ENCODE peak calls at places on chromosome 9, in eight cellular contexts. T is A549, C is HL-60, B is cardiac muscle cell, I is GM12864, W is left ventricle myocardium inferior, R is GM12865, K is adrenal gland. O is an unnamed sample.

GRCh38 chr9:100126423-100126822 is 27.4 kb downstream of the INVS start:
- DNase-seq in K (no peak), W (no peak), I (no peak), B (no peak), R (no peak), C (no peak), T (no peak), O (no peak)

GRCh38 chr9:38440511-38440910 is 16.3 kb upstream of the IGFBPL1 start:
- DNase-seq in T (no peak), B (no peak), I (no peak), K (no peak), R (no peak), C (no peak), W (no peak), O (no peak)

GRCh38 chr9:137279741-137280477 is 2.4 kb downstream of the TOR4A start:
- DNase-seq in R (no peak), W (no peak), C (no peak), I (no peak), T (no peak), B (no peak), K (no peak), O (no peak)

GRCh38 chr9:34986541-34987047 is 3.0 kb upstream of the DNAJB5 start:
- DNase-seq in T (no peak), R (peak), B (peak), C (peak), W (peak), K (peak), I (no peak), O (no peak)

GRCh38 chr9:79572891-79573696 is 1.3 kb downstream of the TLE4 start:
- DNase-seq in W (peak), R (peak), C (no peak), T (peak), K (peak), B (peak), I (no peak), O (no peak)

GRCh38 chr9:83623634-83623991 is 670 bp downstream of the IDNK start:
- DNase-seq in C (no peak), W (no peak), T (no peak), R (peak), K (no peak), I (no peak), B (peak), O (no peak)

GRCh38 chr9:70600479-70600878 is 186.0 kb upstream of the KLF9 start:
- DNase-seq in I (no peak), B (peak), T (no peak), W (peak), R (no peak), C (no peak), K (peak), O (no peak)

GRCh38 chr9:128304151-128304970 is 17.9 kb downstream of the TRUB2 start:
- DNase-seq in T (no peak), C (no peak), K (peak), R (no peak), W (no peak), B (no peak), I (no peak), O (no peak)

GRCh38 chr9:69380811-69381210 is 55.8 kb downstream of the ENTREP1 start:
- DNase-seq in I (no peak), W (no peak), K (no peak), B (no peak), C (no peak), T (no peak), R (no peak), O (peak)

GRCh38 chr9:27339661-27340295 is 42.8 kb upstream of the EQTN start:
- DNase-seq in I (no peak), T (no peak), K (no peak), B (no peak), R (no peak), W (no peak), C (no peak), O (no peak)

GRCh38 chr9:98101868-98102273 is 17.2 kb downstream of the TRIM14 start:
- DNase-seq in I (peak), W (no peak), K (peak), C (peak), T (no peak), B (no peak), R (peak), O (no peak)

GRCh38 chr9:134641989-134642384 is 384 bp downstream of the COL5A1 start:
- DNase-seq in T (no peak), I (no peak), K (no peak), R (no peak), W (no peak), C (no peak), B (no peak), O (no peak)

DNA sequence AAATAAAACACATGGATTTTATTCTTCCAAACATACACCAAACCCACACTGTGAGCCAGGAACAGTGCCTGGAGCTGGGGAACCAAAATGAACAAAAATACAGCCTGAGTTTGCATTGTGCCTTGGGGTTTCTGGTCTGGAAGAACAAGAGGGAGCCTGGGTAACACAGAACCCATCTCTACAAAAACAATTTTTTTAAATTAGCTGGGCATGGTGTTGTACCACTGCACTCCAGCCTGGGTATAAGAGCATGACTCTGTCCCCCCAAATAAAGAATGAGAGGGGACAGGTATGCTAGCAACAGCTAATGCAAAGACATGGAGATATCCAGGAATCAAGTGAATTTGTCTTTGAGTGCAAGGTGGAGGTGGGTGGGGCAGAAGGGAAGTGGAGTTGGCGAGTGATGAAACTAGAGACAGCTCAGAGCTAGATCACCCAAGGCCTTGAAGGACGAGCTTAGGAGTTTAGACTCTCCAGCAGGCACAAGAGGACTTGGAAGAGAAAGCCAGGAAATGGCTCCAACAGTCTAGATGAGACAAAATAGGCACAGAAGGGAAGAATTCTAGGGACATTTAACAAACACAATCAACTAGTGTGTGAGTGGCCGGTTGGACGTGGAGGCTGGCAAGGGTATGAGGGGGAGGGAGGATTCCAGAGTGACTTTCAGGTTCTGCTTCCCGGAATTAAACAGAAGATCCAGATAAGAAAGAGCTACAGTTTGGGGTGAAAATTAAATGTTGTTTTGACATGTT is 47.4 kb downstream of the FNBP1 start:
- DNase-seq in T (no peak), W (no peak), C (peak), R (peak), K (peak), I (no peak), B (peak), O (no peak)
- H3K4me3 ChIP-seq in T (no peak), W (no peak), C (no peak), R (peak), K (no peak), I (peak), B (no peak), O (no peak)

GRCh38 chr9:88657893-88658292 is 122.9 kb downstream of the NXNL2 start:
- DNase-seq in K (no peak), B (peak), W (no peak), R (no peak), C (no peak), T (no peak), I (no peak), O (peak)

GRCh38 chr9:88659126-88659525 is 124.1 kb downstream of the NXNL2 start:
- DNase-seq in T (no peak), R (no peak), B (no peak), K (no peak), C (no peak), I (no peak), W (no peak), O (no peak)

GRCh38 chr9:88658311-88658822 is 123.4 kb downstream of the NXNL2 start:
- DNase-seq in C (no peak), B (peak), R (no peak), I (no peak), K (peak), W (peak), T (no peak), O (no peak)

GRCh38 chr9:88661759-88662158 is 126.8 kb downstream of the NXNL2 start:
- DNase-seq in W (no peak), K (no peak), I (no peak), R (no peak), B (peak), C (no peak), T (no peak), O (no peak)

DNA sequence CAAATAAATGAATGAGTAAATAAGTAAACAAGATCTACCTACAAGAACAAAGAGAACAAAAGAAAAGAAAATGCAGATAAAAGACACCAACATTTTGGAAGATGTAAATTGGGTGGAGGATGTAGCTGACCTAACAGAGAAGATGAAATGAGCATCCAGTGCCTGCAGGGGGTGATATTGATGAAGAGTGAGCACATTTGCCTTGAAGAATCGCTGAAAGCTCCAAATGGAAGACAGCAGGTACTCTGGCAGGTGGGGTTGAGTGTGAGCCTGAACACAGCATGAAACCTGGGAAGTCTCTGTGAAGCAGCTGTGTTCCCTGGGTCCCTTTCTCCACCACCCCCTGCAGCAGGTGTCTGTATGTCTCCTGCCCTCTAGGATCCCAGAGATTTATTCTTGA is 125.6 kb downstream of the NXNL2 start:
- DNase-seq in B (peak), I (no peak), W (no peak), K (no peak), T (no peak), C (no peak), R (peak), O (no peak)
- TF ChIP-seq CTCF in B (peak), I (peak), W (peak), K (peak), T (peak), C (peak), R (peak), O (peak)

DNA sequence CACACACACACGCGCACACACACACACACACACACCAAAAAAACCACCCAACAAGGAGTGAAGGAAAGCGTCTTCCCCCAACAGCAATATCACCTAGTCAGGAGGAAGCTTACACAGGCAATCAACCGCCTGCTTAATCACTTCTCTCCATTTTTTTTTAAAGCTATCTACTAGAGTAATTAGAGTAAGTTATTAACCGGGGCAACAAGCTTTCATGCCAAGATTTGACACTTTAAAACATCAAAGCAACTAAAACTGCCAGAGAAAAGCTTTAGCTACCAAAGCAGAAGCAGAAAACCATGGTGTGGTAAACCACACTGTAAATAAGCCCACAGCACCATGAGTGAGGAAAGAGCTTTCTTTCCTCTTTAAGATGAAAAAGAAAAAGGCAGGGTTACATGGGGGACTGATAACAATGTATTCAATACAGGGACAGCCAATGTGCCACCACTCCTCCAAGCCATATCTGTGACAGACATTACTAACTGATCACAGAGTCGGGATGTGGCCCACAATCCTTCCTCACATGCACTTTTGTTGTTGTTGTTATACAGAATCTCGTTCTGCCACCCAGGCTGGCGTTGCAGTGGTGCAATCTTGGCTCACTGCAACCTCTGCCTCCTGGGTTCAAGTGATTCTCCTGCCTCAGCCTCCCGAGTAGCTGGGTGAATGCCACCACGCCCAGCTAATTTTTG is 282.1 kb downstream of the CRB2 start:
- DNase-seq in T (no peak), C (peak), B (no peak), W (no peak), I (no peak), R (peak), K (no peak), O (no peak)
- H3K4me3 ChIP-seq in T (no peak), C (no peak), B (no peak), W (no peak), I (no peak), R (no peak), K (peak), O (peak)

GRCh38 chr9:17082343-17082742 is 52.5 kb upstream of the CNTLN start:
- DNase-seq in R (no peak), K (no peak), T (no peak), I (no peak), C (no peak), B (peak), W (no peak), O (no peak)
- TF ChIP-seq CTCF in R (no peak), K (no peak), T (no peak), I (no peak), C (no peak), B (peak), W (no peak), O (peak)

GRCh38 chr9:121642758-121643157 is 8.7 kb upstream of the DAB2IP start:
- DNase-seq in W (no peak), B (no peak), R (no peak), C (no peak), I (no peak), T (no peak), K (no peak), O (no peak)
- H3K4me3 ChIP-seq in W (no peak), B (no peak), R (no peak), C (no peak), I (no peak), T (no peak), K (no peak), O (no peak)

GRCh38 chr9:73911814-73912213 is 585.3 kb upstream of the RORB start:
- DNase-seq in T (no peak), R (no peak), C (no peak), K (no peak), I (no peak), B (no peak), W (no peak), O (no peak)

GRCh38 chr9:73919712-73920111 is 577.4 kb upstream of the RORB start:
- DNase-seq in B (no peak), T (no peak), I (no peak), K (no peak), R (no peak), W (no peak), C (no peak), O (no peak)

GRCh38 chr9:73916016-73916673 is 581.0 kb upstream of the RORB start:
- DNase-seq in T (no peak), W (no peak), I (no peak), R (peak), K (no peak), C (no peak), B (peak), O (no peak)
- TF ChIP-seq CTCF in T (no peak), W (peak), I (no peak), R (no peak), K (no peak), C (no peak), B (peak), O (no peak)

GRCh38 chr9:92480332-92480771 is 2.0 kb downstream of the ASPN start:
- DNase-seq in W (no peak), T (no peak), I (no peak), K (no peak), R (no peak), B (no peak), C (no peak), O (no peak)

GRCh38 chr9:92483896-92484545 is 1.7 kb upstream of the ASPN start:
- DNase-seq in I (no peak), B (peak), T (no peak), R (no peak), C (no peak), K (no peak), W (no peak), O (no peak)

GRCh38 chr9:92484563-92484962 is 2.3 kb upstream of the ASPN start:
- DNase-seq in B (peak), K (no peak), T (no peak), W (no peak), C (no peak), R (no peak), I (no peak), O (no peak)

GRCh38 chr9:92482336-92482735 is at the start of gene ASPN:
- DNase-seq in K (no peak), I (no peak), B (peak), C (no peak), W (no peak), T (no peak), R (no peak), O (no peak)

DNA sequence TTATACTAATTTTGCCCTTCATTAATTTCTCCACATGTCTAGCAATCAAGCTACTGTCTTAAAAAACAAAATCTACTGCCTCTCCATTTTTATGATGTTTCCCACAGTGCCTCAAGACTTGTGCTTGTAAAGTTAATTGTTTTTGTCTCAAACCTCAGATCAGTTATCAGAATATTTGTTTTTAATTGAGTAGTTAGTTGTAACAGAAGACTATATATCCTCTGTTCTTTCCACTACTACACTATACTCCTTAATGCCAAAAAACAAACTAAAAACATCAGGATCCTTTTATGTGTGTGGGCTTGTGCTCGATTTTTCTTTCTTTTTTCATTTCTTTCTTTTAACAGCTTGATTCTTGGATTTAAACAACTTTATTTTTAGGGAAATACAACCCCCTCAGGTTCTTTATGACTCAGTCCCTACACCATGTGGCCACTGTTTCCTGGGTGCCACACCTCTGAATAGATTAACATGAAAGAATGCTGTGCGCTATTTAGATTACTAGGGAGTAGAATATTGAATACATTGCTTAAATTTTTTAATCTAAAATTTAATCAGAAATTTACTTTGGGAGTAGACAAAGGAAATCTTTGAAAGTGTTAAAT is 1.2 kb downstream of the ASPN start:
- DNase-seq in K (no peak), R (peak), C (no peak), T (no peak), W (no peak), I (peak), B (no peak), O (no peak)
- H3K4me3 ChIP-seq in K (peak), R (no peak), C (no peak), T (no peak), W (peak), I (no peak), B (no peak), O (no peak)

GRCh38 chr9:2116073-2116472 is 100.9 kb downstream of the SMARCA2 start:
- DNase-seq in K (no peak), C (no peak), W (no peak), T (peak), B (peak), R (peak), I (no peak), O (no peak)
- TF ChIP-seq CTCF in K (peak), C (peak), W (peak), T (peak), B (peak), R (peak), I (peak), O (peak)

GRCh38 chr9:77021289-77021927 is 2.0 kb downstream of the FOXB2 start:
- DNase-seq in R (no peak), B (no peak), I (no peak), W (no peak), T (no peak), C (no peak), K (no peak), O (no peak)
- H3K4me3 ChIP-seq in R (no peak), B (no peak), I (no peak), W (peak), T (no peak), C (no peak), K (no peak), O (no peak)

DNA sequence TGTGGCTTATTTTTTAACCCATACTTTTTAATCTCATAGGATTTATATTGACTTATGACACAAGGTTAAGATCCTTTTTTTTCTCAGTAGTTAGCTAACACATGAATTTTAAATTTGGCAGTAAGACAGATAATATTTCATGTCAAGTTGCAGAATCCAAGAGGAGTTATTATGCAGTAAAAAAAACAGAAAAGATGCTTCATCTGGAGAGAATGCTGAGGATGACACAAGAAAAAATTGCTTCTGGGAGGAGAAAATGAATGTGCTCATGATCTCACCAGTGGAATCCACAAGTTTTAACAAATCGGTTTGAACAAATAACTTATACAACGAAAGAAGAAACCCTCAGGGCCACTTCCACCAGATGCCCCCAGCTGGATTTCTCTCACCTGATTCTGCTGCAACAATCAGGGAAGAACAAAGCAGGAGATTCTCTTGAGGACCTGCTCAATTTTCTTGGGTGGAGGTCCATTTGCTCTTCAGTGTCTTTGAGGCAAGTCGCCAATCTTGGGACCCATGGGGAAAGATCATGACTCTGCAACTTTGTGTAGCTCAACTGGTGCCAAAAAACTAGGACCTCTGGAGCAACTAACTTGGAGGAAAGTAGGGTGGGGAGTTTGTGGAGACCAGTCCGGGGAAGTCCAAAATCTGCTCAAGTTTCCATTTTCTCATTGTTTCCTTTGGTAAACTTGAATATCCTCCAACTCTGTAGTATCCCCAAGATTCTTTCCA is 50.5 kb upstream of the TNFSF15 start:
- DNase-seq in K (no peak), R (no peak), C (no peak), W (peak), T (no peak), B (peak), I (no peak), O (peak)
- TF ChIP-seq CTCF in K (no peak), R (no peak), C (no peak), W (no peak), T (no peak), B (no peak), I (no peak), O (no peak)